ENCODE peak calls at places on chromosomes 6 and 20, in ten cellular contexts. One of them, this sample, is unnamed.

GRCh38 chr6:17632929-17633328 is 32.8 kb downstream of the FAM8A1 start:
- DNase-seq in heart left ventricle: no peak
- DNase-seq in cardiac muscle cell: no peak
- DNase-seq in lung: no peak
- DNase-seq in astrocyte of the cerebellum: no peak
- DNase-seq in fibroblast of lung: no peak
- DNase-seq in omental fat pad: no peak
- DNase-seq in hepatocyte: no peak
- DNase-seq in HFFc6: no peak
- DNase-seq in A549: no peak
- DNase-seq in this sample: no peak

GRCh38 chr20:58598271-58599015 is 52.6 kb upstream of the STX16 start:
- DNase-seq in astrocyte of the cerebellum: no peak
- DNase-seq in A549: no peak
- DNase-seq in cardiac muscle cell: no peak
- DNase-seq in HFFc6: peak
- DNase-seq in heart left ventricle: peak
- DNase-seq in omental fat pad: no peak
- DNase-seq in lung: no peak
- DNase-seq in fibroblast of lung: peak
- DNase-seq in hepatocyte: peak
- DNase-seq in this sample: no peak

GRCh38 chr6:160173806-160174205 is 52.2 kb downstream of the SLC22A1 start:
- DNase-seq in hepatocyte: no peak
- DNase-seq in HFFc6: no peak
- DNase-seq in lung: no peak
- DNase-seq in fibroblast of lung: no peak
- DNase-seq in astrocyte of the cerebellum: no peak
- DNase-seq in A549: no peak
- DNase-seq in cardiac muscle cell: no peak
- DNase-seq in omental fat pad: no peak
- DNase-seq in heart left ventricle: no peak
- DNase-seq in this sample: no peak

GRCh38 chr6:142378138-142378875 is 76.5 kb downstream of the ADGRG6 start:
- DNase-seq in astrocyte of the cerebellum: peak
- DNase-seq in fibroblast of lung: peak
- DNase-seq in lung: peak
- DNase-seq in hepatocyte: peak
- DNase-seq in heart left ventricle: no peak
- DNase-seq in A549: no peak
- DNase-seq in cardiac muscle cell: peak
- DNase-seq in HFFc6: peak
- DNase-seq in omental fat pad: no peak
- DNase-seq in this sample: no peak

GRCh38 chr6:39076993-39077535 is 28.5 kb downstream of the GLP1R start:
- DNase-seq in A549: no peak
- DNase-seq in astrocyte of the cerebellum: no peak
- DNase-seq in lung: no peak
- DNase-seq in HFFc6: no peak
- DNase-seq in cardiac muscle cell: no peak
- DNase-seq in fibroblast of lung: no peak
- DNase-seq in omental fat pad: no peak
- DNase-seq in heart left ventricle: no peak
- DNase-seq in hepatocyte: no peak
- DNase-seq in this sample: no peak

GRCh38 chr6:107179004-107179403 is 63.7 kb upstream of the BEND3 start:
- DNase-seq in astrocyte of the cerebellum: no peak
- DNase-seq in lung: no peak
- DNase-seq in omental fat pad: no peak
- DNase-seq in heart left ventricle: no peak
- DNase-seq in cardiac muscle cell: no peak
- DNase-seq in fibroblast of lung: peak
- DNase-seq in A549: no peak
- DNase-seq in hepatocyte: no peak
- DNase-seq in HFFc6: peak
- DNase-seq in this sample: peak

GRCh38 chr20:34001378-34001777 is 7.7 kb downstream of the RALY start:
- DNase-seq in A549: no peak
- DNase-seq in astrocyte of the cerebellum: no peak
- DNase-seq in heart left ventricle: no peak
- DNase-seq in cardiac muscle cell: no peak
- DNase-seq in hepatocyte: no peak
- DNase-seq in fibroblast of lung: no peak
- DNase-seq in omental fat pad: no peak
- DNase-seq in HFFc6: no peak
- DNase-seq in lung: no peak
- DNase-seq in this sample: no peak

GRCh38 chr6:21026576-21027273 is 492.5 kb downstream of the CDKAL1 start:
- DNase-seq in omental fat pad: no peak
- DNase-seq in hepatocyte: no peak
- DNase-seq in fibroblast of lung: no peak
- DNase-seq in heart left ventricle: no peak
- DNase-seq in A549: no peak
- DNase-seq in lung: no peak
- DNase-seq in astrocyte of the cerebellum: no peak
- DNase-seq in HFFc6: peak
- DNase-seq in cardiac muscle cell: no peak
- DNase-seq in this sample: no peak

GRCh38 chr6:152096863-152097496 is 289.5 kb downstream of the ESR1 start:
- DNase-seq in lung: no peak
- DNase-seq in astrocyte of the cerebellum: peak
- DNase-seq in fibroblast of lung: peak
- DNase-seq in cardiac muscle cell: no peak
- DNase-seq in omental fat pad: no peak
- DNase-seq in HFFc6: peak
- DNase-seq in A549: no peak
- DNase-seq in heart left ventricle: no peak
- DNase-seq in hepatocyte: no peak
- DNase-seq in this sample: no peak

GRCh38 chr20:33561981-33562601 is 72.2 kb downstream of the CBFA2T2 start:
- DNase-seq in hepatocyte: peak
- DNase-seq in astrocyte of the cerebellum: peak
- DNase-seq in omental fat pad: peak
- DNase-seq in heart left ventricle: peak
- DNase-seq in A549: peak
- DNase-seq in HFFc6: peak
- DNase-seq in cardiac muscle cell: peak
- DNase-seq in fibroblast of lung: peak
- DNase-seq in lung: peak
- DNase-seq in this sample: peak

GRCh38 chr6:71139249-71139648 is 149.4 kb upstream of the OGFRL1 start:
- DNase-seq in astrocyte of the cerebellum: peak
- DNase-seq in lung: no peak
- DNase-seq in A549: no peak
- DNase-seq in fibroblast of lung: peak
- DNase-seq in hepatocyte: no peak
- DNase-seq in HFFc6: no peak
- DNase-seq in cardiac muscle cell: no peak
- DNase-seq in omental fat pad: no peak
- DNase-seq in heart left ventricle: no peak
- DNase-seq in this sample: peak

GRCh38 chr6:9178066-9178465 is 742.7 kb upstream of the SLC35B3 start:
- DNase-seq in omental fat pad: no peak
- DNase-seq in HFFc6: no peak
- DNase-seq in lung: no peak
- DNase-seq in fibroblast of lung: no peak
- DNase-seq in heart left ventricle: no peak
- DNase-seq in hepatocyte: no peak
- DNase-seq in cardiac muscle cell: no peak
- DNase-seq in astrocyte of the cerebellum: no peak
- DNase-seq in A549: no peak
- DNase-seq in this sample: no peak

DNA sequence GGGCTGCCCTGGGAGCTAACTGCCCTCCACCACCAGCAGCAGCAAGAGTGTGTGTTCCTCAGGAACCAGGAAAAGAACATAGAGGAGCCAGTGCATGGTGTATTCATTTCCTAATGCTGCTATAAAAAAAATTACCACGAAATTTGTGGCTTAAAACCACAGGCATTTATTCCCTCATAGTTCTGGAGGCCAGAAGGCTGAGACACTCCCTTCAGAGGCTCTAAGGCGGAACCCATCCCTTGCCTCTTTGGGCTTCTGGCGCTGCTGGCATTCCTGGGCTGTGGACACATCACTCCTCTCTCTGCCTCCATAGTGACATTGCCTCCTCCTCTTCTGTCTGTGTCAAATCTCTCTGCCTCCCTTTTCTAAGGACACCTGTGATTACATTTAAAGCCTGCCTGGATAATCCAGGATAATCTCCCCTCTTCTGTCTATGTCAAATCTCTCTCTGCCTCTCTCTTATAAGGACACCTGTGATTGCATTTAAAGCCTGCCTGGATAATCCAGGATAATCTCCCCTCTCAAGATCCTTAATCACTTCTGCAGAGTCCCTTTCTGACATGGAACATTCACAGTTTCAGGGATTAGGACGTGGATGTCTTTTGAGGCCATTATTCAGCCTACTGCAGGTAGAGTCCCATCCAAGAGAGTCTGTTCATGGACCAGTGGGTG is 54.7 kb downstream of the NDUFAF5 start:
- DNase-seq in hepatocyte: no peak
- DNase-seq in HFFc6: peak
- DNase-seq in lung: no peak
- DNase-seq in fibroblast of lung: peak
- DNase-seq in omental fat pad: no peak
- DNase-seq in cardiac muscle cell: no peak
- DNase-seq in astrocyte of the cerebellum: peak
- DNase-seq in heart left ventricle: no peak
- DNase-seq in A549: no peak
- DNase-seq in this sample: no peak
- TF ChIP-seq CTCF in hepatocyte: no peak
- TF ChIP-seq CTCF in HFFc6: no peak
- TF ChIP-seq CTCF in lung: no peak
- TF ChIP-seq CTCF in fibroblast of lung: no peak
- TF ChIP-seq CTCF in omental fat pad: no peak
- TF ChIP-seq CTCF in cardiac muscle cell: no peak
- TF ChIP-seq CTCF in astrocyte of the cerebellum: no peak
- TF ChIP-seq CTCF in heart left ventricle: no peak
- TF ChIP-seq CTCF in A549: no peak
- TF ChIP-seq CTCF in this sample: no peak

DNA sequence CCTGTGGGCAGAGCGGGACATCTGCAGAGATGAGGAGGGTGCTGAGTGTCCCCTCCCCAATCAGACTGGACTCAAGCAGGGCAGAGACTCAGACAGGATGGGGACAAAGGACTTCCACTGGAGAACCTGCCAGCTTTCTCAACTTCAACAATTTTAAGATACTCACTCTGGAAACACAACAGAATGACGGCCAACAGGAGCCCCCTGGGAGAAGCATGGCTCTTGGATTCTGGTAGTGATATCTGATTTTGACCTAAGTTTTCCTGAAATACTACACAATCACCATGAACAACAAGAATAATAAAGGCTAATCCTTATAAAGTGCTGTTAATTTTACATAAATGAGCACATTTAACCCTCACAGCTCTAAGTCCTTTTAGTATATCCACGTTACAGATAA is 83.5 kb upstream of the PLEKHG1 start:
- DNase-seq in lung: no peak
- DNase-seq in astrocyte of the cerebellum: no peak
- DNase-seq in heart left ventricle: no peak
- DNase-seq in cardiac muscle cell: no peak
- DNase-seq in hepatocyte: no peak
- DNase-seq in A549: no peak
- DNase-seq in omental fat pad: no peak
- DNase-seq in HFFc6: no peak
- DNase-seq in fibroblast of lung: no peak
- DNase-seq in this sample: no peak
- TF ChIP-seq CTCF in lung: no peak
- TF ChIP-seq CTCF in astrocyte of the cerebellum: no peak
- TF ChIP-seq CTCF in heart left ventricle: no peak
- TF ChIP-seq CTCF in cardiac muscle cell: no peak
- TF ChIP-seq CTCF in hepatocyte: no peak
- TF ChIP-seq CTCF in A549: no peak
- TF ChIP-seq CTCF in omental fat pad: no peak
- TF ChIP-seq CTCF in HFFc6: no peak
- TF ChIP-seq CTCF in fibroblast of lung: no peak
- TF ChIP-seq CTCF in this sample: no peak

DNA sequence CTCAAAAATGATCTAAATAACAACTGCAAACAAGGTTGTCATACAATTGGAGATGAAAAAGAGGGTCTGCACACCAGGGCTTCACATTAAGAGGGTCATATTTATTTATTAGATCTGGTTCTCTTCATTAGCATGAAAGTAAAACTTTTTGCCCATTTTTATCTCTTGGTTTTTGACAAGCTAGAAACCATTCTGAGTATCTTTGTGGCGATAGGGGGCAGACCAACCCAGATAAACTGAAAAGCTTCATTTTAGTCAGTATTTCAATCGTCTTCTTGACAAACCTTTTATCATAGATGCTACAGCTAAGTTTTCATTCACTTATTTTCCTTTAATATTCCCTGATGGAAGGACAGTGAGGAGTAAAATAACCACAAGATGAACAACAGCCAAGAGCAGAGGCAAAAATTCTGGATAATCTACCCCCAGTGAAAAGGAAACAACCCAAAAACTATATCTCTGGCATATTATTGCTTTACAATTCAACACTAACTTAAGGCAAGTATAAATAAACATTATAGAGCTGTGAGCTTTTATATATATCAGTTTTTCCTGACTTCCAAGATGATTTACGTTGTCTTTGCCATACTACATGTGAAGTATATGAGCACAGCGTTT is 45.2 kb downstream of the THEMIS start:
- DNase-seq in astrocyte of the cerebellum: no peak
- DNase-seq in HFFc6: no peak
- DNase-seq in A549: no peak
- DNase-seq in hepatocyte: peak
- DNase-seq in cardiac muscle cell: peak
- DNase-seq in lung: no peak
- DNase-seq in heart left ventricle: no peak
- DNase-seq in omental fat pad: no peak
- DNase-seq in fibroblast of lung: peak
- DNase-seq in this sample: peak
- TF ChIP-seq CTCF in astrocyte of the cerebellum: peak
- TF ChIP-seq CTCF in HFFc6: peak
- TF ChIP-seq CTCF in A549: peak
- TF ChIP-seq CTCF in hepatocyte: peak
- TF ChIP-seq CTCF in cardiac muscle cell: peak
- TF ChIP-seq CTCF in lung: no peak
- TF ChIP-seq CTCF in heart left ventricle: peak
- TF ChIP-seq CTCF in omental fat pad: no peak
- TF ChIP-seq CTCF in fibroblast of lung: peak
- TF ChIP-seq CTCF in this sample: peak

DNA sequence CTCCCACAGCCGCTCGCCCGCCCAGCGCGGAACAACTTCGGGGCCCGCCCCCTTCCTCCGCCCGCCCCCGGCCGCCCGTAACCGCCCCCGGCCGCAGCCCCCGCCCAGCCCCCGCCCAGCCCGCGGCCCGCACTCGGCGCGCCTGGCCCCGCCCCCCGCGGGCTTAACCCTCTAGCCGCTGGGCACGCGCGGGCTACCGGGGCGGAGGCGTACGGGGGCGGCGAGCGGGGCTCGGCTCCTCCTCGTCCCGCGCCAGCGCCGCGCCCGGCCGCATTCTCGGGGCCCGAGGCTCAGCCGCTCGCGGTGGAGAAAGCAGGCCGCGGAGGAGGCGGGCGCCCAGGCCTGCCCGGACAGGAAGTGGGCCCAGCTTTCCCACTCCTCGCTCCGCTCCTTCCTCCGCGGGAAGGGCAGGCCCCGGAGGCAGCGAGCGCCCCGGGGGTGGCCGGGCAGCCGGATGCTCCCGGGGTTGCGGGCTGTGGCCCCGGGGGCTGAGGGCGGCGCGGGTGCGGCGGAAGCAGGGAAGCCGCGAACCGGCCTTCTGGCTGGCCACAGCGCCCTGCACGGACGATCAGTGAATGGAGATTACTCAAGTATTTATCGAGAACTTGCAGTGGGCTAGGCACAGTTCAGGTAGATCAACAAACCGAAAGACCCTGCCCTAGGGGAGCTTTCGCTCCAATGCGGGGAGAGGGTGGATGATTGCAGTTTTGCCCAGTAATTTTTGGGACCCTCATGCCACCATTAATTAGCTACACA is at the start of gene TRAM2:
- DNase-seq in lung: peak
- DNase-seq in astrocyte of the cerebellum: peak
- DNase-seq in HFFc6: peak
- DNase-seq in fibroblast of lung: peak
- DNase-seq in heart left ventricle: peak
- DNase-seq in cardiac muscle cell: peak
- DNase-seq in omental fat pad: peak
- DNase-seq in hepatocyte: peak
- DNase-seq in A549: peak
- DNase-seq in this sample: peak
- TF ChIP-seq CTCF in lung: no peak
- TF ChIP-seq CTCF in astrocyte of the cerebellum: no peak
- TF ChIP-seq CTCF in HFFc6: peak
- TF ChIP-seq CTCF in fibroblast of lung: peak
- TF ChIP-seq CTCF in heart left ventricle: peak
- TF ChIP-seq CTCF in cardiac muscle cell: peak
- TF ChIP-seq CTCF in omental fat pad: no peak
- TF ChIP-seq CTCF in hepatocyte: peak
- TF ChIP-seq CTCF in A549: no peak
- TF ChIP-seq CTCF in this sample: no peak

This sample was measured in Calu3.